ENCODE peak calls at places on chromosomes 16 and 17, in nine cellular contexts. I is activated T-cell treated with anti-CD3 and anti-CD28 coated beads, Interleukin-2, amount 50 U/mL, for 72 hours; J is RWPE1; Q is aorta; V is fibroblast of pulmonary artery; D is NCI-H2029 treated with DMSO at 0.1 percent for 48 hours; Y is cardiac fibroblast; S is right lobe of liver; L is GM20000. X is an unnamed sample.

GRCh38 chr17:76840884-76841775 is 27.1 kb upstream of the MGAT5B start:
- DNase-seq in V (peak; percentile 39), Q (no peak), I (no peak), D (no peak), L (no peak), Y (no peak), S (no peak), J (no peak), X (no peak)

GRCh38 chr16:67093098-67093732 is 16.5 kb upstream of the PHAF1 start:
- DNase-seq in S (no peak), D (no peak), I (no peak), J (no peak), V (no peak), Q (no peak), Y (no peak), L (no peak), X (no peak)

GRCh38 chr17:7742729-7743128 is 25.2 kb downstream of the DNAH2 start:
- DNase-seq in Y (no peak), V (no peak), D (no peak), J (no peak), S (no peak), Q (no peak), I (no peak), L (no peak), X (no peak)

GRCh38 chr17:52762147-52762793 is 603.8 kb upstream of the CA10 start:
- DNase-seq in Y (no peak), I (no peak), Q (no peak), J (no peak), D (no peak), V (no peak), S (no peak), L (no peak), X (no peak)

GRCh38 chr17:4386406-4386805 is 19.9 kb upstream of the UBE2G1 start:
- DNase-seq in I (no peak), J (no peak), Q (no peak), S (no peak), L (no peak), V (peak; percentile 20), Y (peak; percentile 41), D (no peak), X (no peak)

GRCh38 chr17:35245196-35245486 is 2.3 kb downstream of the SLFN5 start:
- DNase-seq in S (no peak), J (peak; percentile 82), Y (peak; percentile 89), V (peak; percentile 93), Q (no peak), D (no peak), L (no peak), I (peak; percentile 39), X (no peak)

GRCh38 chr17:78993241-78993956 is 13.7 kb upstream of the LGALS3BP start:
- DNase-seq in D (no peak), S (peak; percentile 57), V (peak; percentile 66), J (no peak), Q (peak; percentile 85), I (peak; percentile 45), Y (peak; percentile 65), L (peak; percentile 84), X (no peak)

GRCh38 chr16:52372313-52372712 is 174.6 kb downstream of the TOX3 start:
- DNase-seq in S (no peak), Y (no peak), D (no peak), J (no peak), V (no peak), L (no peak), Q (no peak), I (no peak), X (no peak)

GRCh38 chr16:78748471-78748929 is 649.0 kb downstream of the WWOX start:
- DNase-seq in D (no peak), Y (no peak), S (no peak), Q (no peak), V (no peak), J (peak; percentile 37), L (no peak), I (no peak), X (no peak)

GRCh38 chr17:42270596-42270995 is 5.6 kb downstream of the STAT5B start:
- DNase-seq in S (peak; percentile 26), Q (no peak), J (no peak), L (no peak), D (no peak), V (no peak), I (no peak), Y (no peak), X (no peak)

GRCh38 chr16:65745-66144 is 6.7 kb downstream of the RHBDF1 start:
- DNase-seq in L (peak; percentile 91), I (peak; percentile 92), J (peak; percentile 70), Y (peak; percentile 84), V (peak; percentile 77), D (peak; percentile 29), Q (peak; percentile 95), S (peak; percentile 85), X (peak; percentile 89)

GRCh38 chr16:56415849-56416248 is 9.5 kb downstream of the AMFR start:
- DNase-seq in V (no peak), D (no peak), J (no peak), Q (no peak), I (no peak), S (no peak), L (no peak), Y (no peak), X (no peak)

GRCh38 chr17:71900830-71901229 is 220.0 kb upstream of the SOX9 start:
- DNase-seq in S (no peak), I (no peak), V (peak; percentile 3), Q (no peak), L (no peak), D (no peak), Y (no peak), J (peak; percentile 91), X (no peak)

GRCh38 chr17:82230627-82231311 is 1.9 kb downstream of the SLC16A3 start:
- DNase-seq in S (peak; percentile 94), I (peak; percentile 75), Q (peak; percentile 95), L (peak; percentile 94), Y (peak; percentile 95), J (no peak), D (no peak), V (peak; percentile 91), X (peak; percentile 66)

GRCh38 chr16:60741810-60742209 is 1294.4 kb downstream of the CDH8 start:
- DNase-seq in Y (no peak), Q (no peak), D (no peak), I (no peak), V (no peak), L (no peak), S (no peak), J (no peak), X (no peak)

GRCh38 chr16:68844211-68844564 is 857 bp downstream of the TANGO6 start:
- DNase-seq in L (peak; percentile 27), Y (no peak), D (no peak), I (no peak), J (no peak), S (no peak), Q (no peak), V (no peak), X (no peak)

GRCh38 chr17:557371-557770 is 157.3 kb downstream of the VPS53 start:
- DNase-seq in S (no peak), D (no peak), J (no peak), V (peak; percentile 20), Y (no peak), L (no peak), I (no peak), Q (no peak), X (no peak)

GRCh38 chr17:75749545-75750389 is 15.2 kb downstream of the GALK1 start:
- DNase-seq in S (peak; percentile 87), L (peak; percentile 89), I (peak; percentile 94), J (peak; percentile 55), D (peak; percentile 10), Q (peak; percentile 97), V (peak; percentile 75), Y (peak; percentile 79), X (peak; percentile 91)

X was measured in mesothelial cell of epicardium.